ENCODE peak calls at places on chromosome 18, in ten cellular contexts. One of them, this sample, is unnamed.

GRCh38 chr18:54636217-54636616 is 45.2 kb downstream of the DYNAP start:
- DNase-seq in type B pancreatic cell: no peak
- DNase-seq in heart left ventricle: no peak
- DNase-seq in Peyer's patch: no peak
- DNase-seq in AG04449: no peak
- DNase-seq in epithelial cell of esophagus: no peak
- DNase-seq in tibial artery: no peak
- DNase-seq in RWPE1: no peak
- DNase-seq in HFF-Myc: no peak
- DNase-seq in NB4: no peak
- DNase-seq in this sample: no peak

GRCh38 chr18:45275367-45276113 is 339.7 kb upstream of the SLC14A2 start:
- DNase-seq in tibial artery: no peak
- DNase-seq in AG04449: no peak
- DNase-seq in Peyer's patch: no peak
- DNase-seq in NB4: peak; percentile 33
- DNase-seq in RWPE1: no peak
- DNase-seq in type B pancreatic cell: no peak
- DNase-seq in HFF-Myc: no peak
- DNase-seq in epithelial cell of esophagus: peak; percentile 47
- DNase-seq in heart left ventricle: no peak
- DNase-seq in this sample: no peak

GRCh38 chr18:50104421-50104820 is 90.5 kb downstream of the MYO5B start:
- DNase-seq in AG04449: no peak
- DNase-seq in epithelial cell of esophagus: peak; percentile 79
- DNase-seq in NB4: no peak
- DNase-seq in type B pancreatic cell: no peak
- DNase-seq in Peyer's patch: no peak
- DNase-seq in RWPE1: no peak
- DNase-seq in HFF-Myc: no peak
- DNase-seq in heart left ventricle: no peak
- DNase-seq in tibial artery: no peak
- DNase-seq in this sample: no peak

GRCh38 chr18:55588876-55589595 is 1.0 kb upstream of the TCF4 start:
- DNase-seq in AG04449: no peak
- DNase-seq in epithelial cell of esophagus: no peak
- DNase-seq in heart left ventricle: no peak
- DNase-seq in NB4: peak; percentile 7
- DNase-seq in tibial artery: no peak
- DNase-seq in type B pancreatic cell: no peak
- DNase-seq in RWPE1: no peak
- DNase-seq in Peyer's patch: no peak
- DNase-seq in HFF-Myc: no peak
- DNase-seq in this sample: no peak

GRCh38 chr18:75276813-75277628 is 66.4 kb downstream of the TSHZ1 start:
- DNase-seq in heart left ventricle: no peak
- DNase-seq in RWPE1: no peak
- DNase-seq in epithelial cell of esophagus: peak; percentile 8
- DNase-seq in HFF-Myc: peak; percentile 87
- DNase-seq in AG04449: peak; percentile 47
- DNase-seq in tibial artery: no peak
- DNase-seq in type B pancreatic cell: no peak
- DNase-seq in NB4: no peak
- DNase-seq in Peyer's patch: no peak
- DNase-seq in this sample: no peak

GRCh38 chr18:25113081-25113480 is 238.9 kb downstream of the ZNF521 start:
- DNase-seq in type B pancreatic cell: no peak
- DNase-seq in NB4: no peak
- DNase-seq in HFF-Myc: no peak
- DNase-seq in RWPE1: no peak
- DNase-seq in AG04449: no peak
- DNase-seq in tibial artery: no peak
- DNase-seq in epithelial cell of esophagus: no peak
- DNase-seq in heart left ventricle: no peak
- DNase-seq in Peyer's patch: no peak
- DNase-seq in this sample: no peak

GRCh38 chr18:8424917-8425725 is 184.1 kb upstream of the RAB12 start:
- DNase-seq in HFF-Myc: peak; percentile 49
- DNase-seq in Peyer's patch: no peak
- DNase-seq in tibial artery: no peak
- DNase-seq in NB4: peak; percentile 6
- DNase-seq in epithelial cell of esophagus: peak; percentile 94
- DNase-seq in heart left ventricle: no peak
- DNase-seq in AG04449: peak; percentile 42
- DNase-seq in type B pancreatic cell: no peak
- DNase-seq in RWPE1: peak; percentile 78
- DNase-seq in this sample: no peak

GRCh38 chr18:12038082-12038660 is 55.5 kb upstream of the ANKRD62 start:
- DNase-seq in Peyer's patch: peak; percentile 57
- DNase-seq in tibial artery: no peak
- DNase-seq in heart left ventricle: no peak
- DNase-seq in epithelial cell of esophagus: peak; percentile 70
- DNase-seq in RWPE1: no peak
- DNase-seq in type B pancreatic cell: peak; percentile 69
- DNase-seq in NB4: no peak
- DNase-seq in HFF-Myc: no peak
- DNase-seq in AG04449: no peak
- DNase-seq in this sample: peak; percentile 64

GRCh38 chr18:11548367-11548766 is 61.0 kb upstream of the SLC35G4 start:
- DNase-seq in heart left ventricle: no peak
- DNase-seq in NB4: no peak
- DNase-seq in Peyer's patch: no peak
- DNase-seq in HFF-Myc: no peak
- DNase-seq in AG04449: no peak
- DNase-seq in type B pancreatic cell: no peak
- DNase-seq in RWPE1: no peak
- DNase-seq in epithelial cell of esophagus: no peak
- DNase-seq in tibial artery: no peak
- DNase-seq in this sample: no peak

GRCh38 chr18:76448262-76449109 is 46.6 kb downstream of the ZNF516 start:
- DNase-seq in HFF-Myc: no peak
- DNase-seq in type B pancreatic cell: peak; percentile 43
- DNase-seq in Peyer's patch: peak; percentile 41
- DNase-seq in epithelial cell of esophagus: peak; percentile 29
- DNase-seq in tibial artery: no peak
- DNase-seq in RWPE1: no peak
- DNase-seq in AG04449: no peak
- DNase-seq in heart left ventricle: peak; percentile 18
- DNase-seq in NB4: peak; percentile 61
- DNase-seq in this sample: no peak

GRCh38 chr18:47417807-47418206 is 166.3 kb upstream of the SKOR2 start:
- DNase-seq in epithelial cell of esophagus: no peak
- DNase-seq in AG04449: no peak
- DNase-seq in Peyer's patch: no peak
- DNase-seq in RWPE1: no peak
- DNase-seq in type B pancreatic cell: no peak
- DNase-seq in tibial artery: no peak
- DNase-seq in NB4: no peak
- DNase-seq in heart left ventricle: no peak
- DNase-seq in HFF-Myc: no peak
- DNase-seq in this sample: no peak

GRCh38 chr18:80246656-80247402 is 485 bp downstream of the PARD6G start:
- DNase-seq in Peyer's patch: no peak
- DNase-seq in tibial artery: no peak
- DNase-seq in NB4: peak; percentile 31
- DNase-seq in heart left ventricle: no peak
- DNase-seq in HFF-Myc: no peak
- DNase-seq in type B pancreatic cell: peak; percentile 72
- DNase-seq in epithelial cell of esophagus: peak; percentile 81
- DNase-seq in AG04449: no peak
- DNase-seq in RWPE1: peak; percentile 83
- DNase-seq in this sample: peak; percentile 22

GRCh38 chr18:76975577-76976110 is 153.3 kb downstream of the ZNF236 start:
- DNase-seq in heart left ventricle: no peak
- DNase-seq in type B pancreatic cell: no peak
- DNase-seq in Peyer's patch: no peak
- DNase-seq in epithelial cell of esophagus: no peak
- DNase-seq in HFF-Myc: no peak
- DNase-seq in NB4: no peak
- DNase-seq in tibial artery: no peak
- DNase-seq in RWPE1: no peak
- DNase-seq in AG04449: no peak
- DNase-seq in this sample: no peak

GRCh38 chr18:49565656-49566055 is 3.8 kb downstream of the LIPG start:
- DNase-seq in HFF-Myc: no peak
- DNase-seq in epithelial cell of esophagus: no peak
- DNase-seq in type B pancreatic cell: no peak
- DNase-seq in AG04449: no peak
- DNase-seq in Peyer's patch: no peak
- DNase-seq in RWPE1: no peak
- DNase-seq in NB4: no peak
- DNase-seq in heart left ventricle: peak; percentile 44
- DNase-seq in tibial artery: no peak
- DNase-seq in this sample: peak; percentile 85

GRCh38 chr18:40017026-40017425 is 1938.0 kb upstream of the PIK3C3 start:
- DNase-seq in epithelial cell of esophagus: no peak
- DNase-seq in type B pancreatic cell: no peak
- DNase-seq in Peyer's patch: no peak
- DNase-seq in NB4: no peak
- DNase-seq in heart left ventricle: no peak
- DNase-seq in AG04449: no peak
- DNase-seq in RWPE1: no peak
- DNase-seq in HFF-Myc: no peak
- DNase-seq in tibial artery: no peak
- DNase-seq in this sample: no peak

GRCh38 chr18:40016405-40016804 is 1938.6 kb upstream of the PIK3C3 start:
- DNase-seq in AG04449: no peak
- DNase-seq in type B pancreatic cell: no peak
- DNase-seq in tibial artery: no peak
- DNase-seq in HFF-Myc: no peak
- DNase-seq in Peyer's patch: no peak
- DNase-seq in heart left ventricle: no peak
- DNase-seq in epithelial cell of esophagus: no peak
- DNase-seq in RWPE1: no peak
- DNase-seq in NB4: no peak
- DNase-seq in this sample: no peak

GRCh38 chr18:40019797-40020392 is 1935.1 kb upstream of the PIK3C3 start:
- DNase-seq in heart left ventricle: no peak
- DNase-seq in tibial artery: no peak
- DNase-seq in type B pancreatic cell: no peak
- DNase-seq in Peyer's patch: no peak
- DNase-seq in HFF-Myc: no peak
- DNase-seq in NB4: no peak
- DNase-seq in RWPE1: no peak
- DNase-seq in epithelial cell of esophagus: peak; percentile 15
- DNase-seq in AG04449: no peak
- DNase-seq in this sample: no peak
- TF ChIP-seq CTCF in heart left ventricle: no peak
- TF ChIP-seq CTCF in tibial artery: no peak
- TF ChIP-seq CTCF in type B pancreatic cell: no peak
- TF ChIP-seq CTCF in Peyer's patch: no peak
- TF ChIP-seq CTCF in HFF-Myc: no peak
- TF ChIP-seq CTCF in NB4: no peak
- TF ChIP-seq CTCF in RWPE1: no peak
- TF ChIP-seq CTCF in epithelial cell of esophagus: peak; percentile 14
- TF ChIP-seq CTCF in AG04449: no peak
- TF ChIP-seq CTCF in this sample: no peak

DNA sequence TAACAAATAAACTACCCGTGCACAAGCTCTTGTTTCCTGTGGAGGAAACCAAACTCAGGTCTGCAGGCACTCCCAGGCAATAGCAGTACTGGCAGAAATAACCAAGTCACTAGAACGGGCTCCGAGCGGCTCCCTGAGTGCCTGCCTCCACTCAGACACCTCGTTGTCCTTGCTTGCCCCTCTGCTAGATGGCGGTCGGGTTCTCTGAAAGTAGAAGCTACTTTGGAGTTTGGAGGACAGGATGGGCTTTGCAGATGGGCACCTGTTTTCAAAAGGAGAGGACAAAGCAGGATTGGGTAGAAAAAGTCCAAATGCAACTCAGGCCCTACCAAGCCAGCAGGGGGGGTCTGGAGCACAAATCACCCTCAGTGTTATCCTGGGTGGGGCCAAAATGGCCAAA is 136.4 kb downstream of the LRRC30 start:
- DNase-seq in AG04449: no peak
- DNase-seq in HFF-Myc: no peak
- DNase-seq in type B pancreatic cell: no peak
- DNase-seq in Peyer's patch: no peak
- DNase-seq in RWPE1: no peak
- DNase-seq in epithelial cell of esophagus: no peak
- DNase-seq in NB4: no peak
- DNase-seq in heart left ventricle: no peak
- DNase-seq in tibial artery: no peak
- DNase-seq in this sample: no peak
- TF ChIP-seq CTCF in AG04449: no peak
- TF ChIP-seq CTCF in HFF-Myc: no peak
- TF ChIP-seq CTCF in type B pancreatic cell: no peak
- TF ChIP-seq CTCF in Peyer's patch: no peak
- TF ChIP-seq CTCF in RWPE1: no peak
- TF ChIP-seq CTCF in epithelial cell of esophagus: no peak
- TF ChIP-seq CTCF in NB4: no peak
- TF ChIP-seq CTCF in heart left ventricle: peak; percentile 19
- TF ChIP-seq CTCF in tibial artery: no peak
- TF ChIP-seq CTCF in this sample: no peak

GRCh38 chr18:43422483-43422882 is 145.2 kb upstream of the SYT4 start:
- DNase-seq in type B pancreatic cell: no peak
- DNase-seq in tibial artery: no peak
- DNase-seq in Peyer's patch: no peak
- DNase-seq in AG04449: no peak
- DNase-seq in NB4: no peak
- DNase-seq in HFF-Myc: no peak
- DNase-seq in epithelial cell of esophagus: peak; percentile 2
- DNase-seq in RWPE1: no peak
- DNase-seq in heart left ventricle: no peak
- DNase-seq in this sample: peak; percentile 7
- TF ChIP-seq CTCF in type B pancreatic cell: peak; percentile 53
- TF ChIP-seq CTCF in tibial artery: no peak
- TF ChIP-seq CTCF in Peyer's patch: no peak
- TF ChIP-seq CTCF in AG04449: no peak
- TF ChIP-seq CTCF in NB4: no peak
- TF ChIP-seq CTCF in HFF-Myc: no peak
- TF ChIP-seq CTCF in epithelial cell of esophagus: peak; percentile 11
- TF ChIP-seq CTCF in RWPE1: no peak
- TF ChIP-seq CTCF in heart left ventricle: no peak
- TF ChIP-seq CTCF in this sample: no peak

DNA sequence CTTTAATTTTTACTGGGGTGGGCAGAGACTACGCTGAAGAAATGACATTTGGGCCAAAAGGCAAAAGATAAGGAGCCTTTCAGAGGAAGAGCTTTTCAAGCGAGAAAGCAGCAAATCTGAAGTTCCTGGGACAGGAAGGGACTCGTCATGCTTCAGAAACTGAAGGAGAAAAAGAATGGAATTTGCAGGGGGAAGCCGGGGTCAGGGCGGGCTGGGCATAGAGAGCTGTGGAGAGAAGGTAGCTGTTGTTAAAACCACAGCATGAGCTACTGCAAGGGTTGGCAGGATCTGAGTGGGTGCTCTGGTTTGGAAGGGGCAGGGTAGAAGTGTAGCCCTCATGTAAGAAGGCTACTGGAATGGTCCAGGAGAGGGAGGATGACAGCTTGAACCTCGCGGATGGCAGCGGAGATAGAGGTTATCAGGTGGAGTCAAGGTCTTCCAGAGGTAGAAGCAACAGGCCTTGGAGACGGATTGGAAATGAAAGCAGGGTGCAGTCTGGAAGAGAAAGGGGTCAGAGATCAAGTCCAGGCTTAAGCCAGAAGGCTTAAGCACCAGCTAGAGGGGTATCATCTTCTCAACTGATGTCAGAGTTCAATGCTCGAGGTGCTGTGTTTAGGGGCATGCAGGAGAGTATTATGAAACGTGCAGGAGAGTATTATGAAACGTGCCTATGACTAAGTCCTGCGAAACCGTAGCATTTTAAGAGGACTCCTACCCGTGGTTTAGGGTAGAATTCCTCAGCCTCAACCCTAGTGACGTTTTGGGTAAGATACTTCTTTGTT is 18.9 kb downstream of the ATP8B1 start:
- DNase-seq in type B pancreatic cell: no peak
- DNase-seq in AG04449: no peak
- DNase-seq in HFF-Myc: no peak
- DNase-seq in tibial artery: no peak
- DNase-seq in Peyer's patch: no peak
- DNase-seq in heart left ventricle: no peak
- DNase-seq in RWPE1: peak; percentile 38
- DNase-seq in NB4: peak; percentile 84
- DNase-seq in epithelial cell of esophagus: peak; percentile 79
- DNase-seq in this sample: no peak
- TF ChIP-seq CTCF in type B pancreatic cell: no peak
- TF ChIP-seq CTCF in AG04449: no peak
- TF ChIP-seq CTCF in HFF-Myc: no peak
- TF ChIP-seq CTCF in tibial artery: no peak
- TF ChIP-seq CTCF in Peyer's patch: no peak
- TF ChIP-seq CTCF in heart left ventricle: no peak
- TF ChIP-seq CTCF in RWPE1: no peak
- TF ChIP-seq CTCF in NB4: no peak
- TF ChIP-seq CTCF in epithelial cell of esophagus: no peak
- TF ChIP-seq CTCF in this sample: no peak

This sample was measured in body of pancreas.